ENCODE peak calls at places on chromosomes 12 and 14, in five cellular contexts. C is transverse colon, U is mesenchymal stem cell, X is breast epithelium, O is mammary epithelial cell. A is an unnamed sample.

GRCh38 chr12:108514973-108515814 is at the start of gene FICD:
- DNase-seq in C (peak; percentile 100), U (peak; percentile 98), X (peak; percentile 100), O (peak; percentile 99), A (peak; percentile 99)

GRCh38 chr14:48350971-48351370 is 675.6 kb upstream of the MDGA2 start:
- DNase-seq in C (no peak), U (peak; percentile 45), X (no peak), O (peak; percentile 63), A (no peak)

GRCh38 chr14:36827861-36828260 is 166.2 kb downstream of the PAX9 start:
- DNase-seq in C (no peak), U (no peak), X (no peak), O (peak; percentile 20), A (no peak)

GRCh38 chr14:19823178-19823577 is 19.6 kb downstream of the OR4N2 start:
- DNase-seq in C (no peak), U (no peak), X (no peak), O (no peak), A (no peak)

GRCh38 chr12:85835417-85835809 is 796 bp downstream of the RASSF9 start:
- DNase-seq in C (no peak), U (no peak), X (no peak), O (peak; percentile 18), A (peak; percentile 14)

GRCh38 chr12:123893276-123893675 is 79.4 kb downstream of the CCDC92 start:
- DNase-seq in C (no peak), U (no peak), X (no peak), O (no peak), A (no peak)

GRCh38 chr14:60116181-60116580 is 24.5 kb downstream of the PCNX4 start:
- DNase-seq in C (no peak), U (peak; percentile 75), X (no peak), O (peak; percentile 78), A (no peak)

GRCh38 chr12:120359159-120359527 is 9.8 kb downstream of the MSI1 start:
- DNase-seq in C (no peak), U (no peak), X (no peak), O (no peak), A (no peak)

GRCh38 chr12:131830335-131831020 is 2.3 kb downstream of the MMP17 start:
- DNase-seq in C (peak; percentile 62), U (peak; percentile 80), X (peak; percentile 50), O (peak; percentile 71), A (peak; percentile 91)

GRCh38 chr12:129844662-129845061 is 59.2 kb downstream of the TMEM132D start:
- DNase-seq in C (no peak), U (no peak), X (no peak), O (no peak), A (no peak)

GRCh38 chr14:71956920-71957563 is 24.8 kb downstream of the RGS6 start:
- DNase-seq in C (no peak), U (no peak), X (no peak), O (no peak), A (no peak)

GRCh38 chr14:103741876-103742275 is 26.3 kb downstream of the ZFYVE21 start:
- DNase-seq in C (no peak), U (no peak), X (no peak), O (no peak), A (no peak)

GRCh38 chr12:7091660-7092228 is 501 bp downstream of the C1R start:
- DNase-seq in C (peak; percentile 22), U (no peak), X (no peak), O (no peak), A (no peak)

GRCh38 chr12:120964298-120964697 is 14.0 kb upstream of the HNF1A start:
- DNase-seq in C (no peak), U (no peak), X (no peak), O (no peak), A (no peak)

GRCh38 chr12:24921251-24922038 is 27.5 kb downstream of the BCAT1 start:
- DNase-seq in C (no peak), U (peak; percentile 72), X (no peak), O (peak; percentile 43), A (no peak)

GRCh38 chr14:47102472-47102871 is 450.9 kb upstream of the RPL10L start:
- DNase-seq in C (no peak), U (no peak), X (no peak), O (no peak), A (no peak)

GRCh38 chr14:76096257-76096656 is 55.5 kb upstream of the GPATCH2L start:
- DNase-seq in C (no peak), U (no peak), X (no peak), O (no peak), A (no peak)

GRCh38 chr12:112117685-112118084 is 7.7 kb upstream of the TRAFD1 start:
- DNase-seq in C (no peak), U (no peak), X (peak; percentile 21), O (no peak), A (no peak)

GRCh38 chr12:52926596-52927241 is 21.8 kb upstream of the KRT8 start:
- DNase-seq in C (peak; percentile 46), U (no peak), X (no peak), O (no peak), A (no peak)

GRCh38 chr12:94622475-94622874 is 27.9 kb downstream of the TMCC3 start:
- DNase-seq in C (no peak), U (no peak), X (no peak), O (peak; percentile 80), A (no peak)

GRCh38 chr12:129696952-129697351 is 206.9 kb downstream of the TMEM132D start:
- DNase-seq in C (no peak), U (no peak), X (no peak), O (no peak), A (peak; percentile 45)

GRCh38 chr12:128947199-128947598 is 93.9 kb downstream of the GLT1D1 start:
- DNase-seq in C (no peak), U (no peak), X (no peak), O (no peak), A (no peak)

GRCh38 chr14:36942522-36943245 is 229.7 kb downstream of the SLC25A21 start:
- DNase-seq in C (no peak), U (peak; percentile 12), X (no peak), O (peak; percentile 62), A (no peak)

GRCh38 chr14:49946320-49947141 is 53.6 kb downstream of the ARF6 start:
- DNase-seq in C (peak; percentile 49), U (peak; percentile 69), X (no peak), O (peak; percentile 72), A (peak; percentile 35)

GRCh38 chr12:69623970-69624369 is 13.3 kb upstream of the LRRC10 start:
- DNase-seq in C (no peak), U (no peak), X (no peak), O (no peak), A (no peak)

GRCh38 chr14:78701246-78701645 is 531.1 kb downstream of the NRXN3 start:
- DNase-seq in C (no peak), U (no peak), X (no peak), O (no peak), A (peak; percentile 10)

GRCh38 chr14:34111933-34112332 is 161.1 kb upstream of the EGLN3 start:
- DNase-seq in C (no peak), U (no peak), X (no peak), O (no peak), A (no peak)

GRCh38 chr14:63388766-63389431 is 70.2 kb upstream of the GPHB5 start:
- DNase-seq in C (peak; percentile 71), U (peak; percentile 63), X (no peak), O (peak; percentile 26), A (peak; percentile 29)

DNA sequence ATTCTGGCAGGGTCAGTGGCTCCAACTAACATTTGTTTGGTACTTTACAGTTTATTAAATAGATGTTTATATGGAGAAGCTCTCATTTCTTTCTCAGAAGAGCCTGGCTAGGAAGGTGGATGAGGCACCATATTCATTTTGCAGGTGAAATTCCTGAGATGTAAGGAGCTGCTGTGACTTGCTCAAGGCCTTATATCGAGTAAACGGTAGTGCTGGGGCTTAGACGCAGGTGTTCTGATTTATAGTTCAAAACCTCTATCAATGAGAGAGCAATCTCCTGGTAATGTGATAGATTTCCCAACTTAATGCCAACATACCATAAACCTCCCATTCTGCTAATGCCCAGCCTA is 42.3 kb downstream of the DAD1 start:
- DNase-seq in C (no peak), U (no peak), X (no peak), O (no peak), A (no peak)
- H3K4me3 ChIP-seq in C (no peak overlapping the region), U (no peak overlapping the region), X (no peak overlapping the region), O (no peak overlapping the region), A (no peak overlapping the region)

DNA sequence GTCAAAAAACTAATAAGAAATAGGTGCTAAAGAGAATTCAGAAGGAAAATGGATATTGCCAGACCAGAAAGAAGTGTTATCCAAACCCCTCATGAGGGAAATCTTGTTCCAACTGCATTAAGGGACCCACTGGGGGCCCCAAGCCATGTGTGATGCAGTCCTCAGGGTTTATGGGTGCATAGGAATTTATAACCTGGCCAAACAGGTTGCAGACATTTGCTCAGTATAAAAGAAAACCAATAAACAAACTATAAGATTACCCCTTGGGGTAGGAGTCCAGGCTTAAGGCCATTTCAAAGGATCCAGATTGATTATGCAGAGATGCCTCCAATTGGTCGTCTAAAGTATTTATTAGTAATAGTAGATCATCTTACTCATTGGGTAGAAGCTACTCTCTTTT is 240.9 kb upstream of the DIO3 start:
- DNase-seq in C (peak; percentile 46), U (no peak), X (no peak), O (no peak), A (no peak)
- H3K9me3 ChIP-seq in C (peaks cover 29% of the 10 kb centered on the region), U (peaks cover 56% of the 10 kb centered on the region), X (peaks cover 31% of the 10 kb centered on the region), O (peaks cover 26% of the 10 kb centered on the region), A (no peaks in the 10 kb centered on the region)

GRCh38 chr14:102050625-102051024 is 36.2 kb downstream of the HSP90AA1 start:
- DNase-seq in C (no peak), U (no peak), X (no peak), O (no peak), A (no peak)

GRCh38 chr14:102047808-102048540 is 38.9 kb downstream of the HSP90AA1 start:
- DNase-seq in C (no peak), U (no peak), X (no peak), O (no peak), A (no peak)

GRCh38 chr14:102049258-102050025 is 37.4 kb downstream of the HSP90AA1 start:
- DNase-seq in C (no peak), U (no peak), X (no peak), O (no peak), A (no peak)

GRCh38 chr14:102052522-102052921 is 34.3 kb downstream of the HSP90AA1 start:
- DNase-seq in C (no peak), U (no peak), X (no peak), O (no peak), A (no peak)

GRCh38 chr14:102050026-102050405 is 36.8 kb downstream of the HSP90AA1 start:
- DNase-seq in C (no peak), U (no peak), X (no peak), O (no peak), A (no peak)
- H3K36me3 ChIP-seq in C (peaks cover 35% of the 10 kb centered on the region), U (peaks cover 82% of the 10 kb centered on the region), X (peaks cover 11% of the 10 kb centered on the region), O (peaks cover 38% of the 10 kb centered on the region), A (peaks cover 23% of the 10 kb centered on the region)

DNA sequence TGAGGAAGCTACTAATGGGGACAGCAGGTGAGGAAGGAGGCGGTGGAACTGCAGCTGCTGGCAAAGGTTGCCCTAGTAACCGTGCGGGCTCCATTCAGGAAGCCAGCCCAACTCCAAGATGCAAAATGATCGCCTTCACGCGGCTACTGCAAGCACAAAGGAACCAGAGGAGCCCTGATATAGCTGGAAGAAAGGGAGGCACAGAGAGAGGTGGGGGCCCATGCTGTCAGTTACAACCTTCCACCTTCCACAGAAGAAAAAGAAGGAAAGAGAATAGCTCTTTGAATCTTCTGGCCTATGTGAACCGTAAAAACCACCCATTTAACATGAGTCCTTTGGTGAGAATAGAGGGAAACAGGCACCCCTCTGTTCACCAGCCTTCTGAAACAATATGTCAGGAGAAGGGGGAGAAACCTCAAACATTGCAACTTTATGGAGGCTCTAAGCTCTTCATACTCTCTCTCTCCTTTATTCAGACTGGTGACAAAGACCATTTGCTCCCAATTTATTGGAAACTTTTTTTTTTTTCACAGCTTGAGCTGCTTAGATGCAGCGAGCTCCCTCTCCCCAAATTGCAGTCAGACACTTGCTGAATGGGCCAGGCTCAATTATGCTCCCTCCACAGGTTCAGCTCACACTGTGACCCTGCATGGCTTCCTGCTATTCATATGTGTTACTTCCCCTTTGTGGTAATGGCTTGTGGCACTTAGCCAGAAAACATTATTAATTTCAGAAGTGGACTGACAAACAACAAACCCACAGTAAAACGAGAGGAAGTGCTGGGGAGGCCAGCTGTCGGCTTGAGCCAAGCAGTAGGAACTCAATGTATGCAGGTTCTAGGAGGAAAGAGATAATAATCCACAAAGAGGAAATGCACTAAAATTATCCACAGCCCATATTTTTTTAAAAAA is 6.2 kb downstream of the DUSP6 start:
- DNase-seq in C (peak; percentile 60), U (peak; percentile 89), X (peak; percentile 38), O (peak; percentile 82), A (peak; percentile 28)
- H3K4me3 ChIP-seq in C (no peak overlapping the region), U (no peak overlapping the region), X (no peak overlapping the region), O (no peak overlapping the region), A (peak overlapping the region; percentile 23)

A was measured in MG63.